ENCODE peak calls at places on chromosomes 16 and 17, in ten cellular contexts. One of them, this sample, is unnamed.

GRCh38 chr17:10649031-10649430 is 8.1 kb downstream of the MYH3 start:
- DNase-seq in body of pancreas: no peak
- DNase-seq in neural progenitor cell: no peak
- DNase-seq in AG04450: no peak
- DNase-seq in heart right ventricle: no peak
- DNase-seq in tibial nerve: no peak
- DNase-seq in brain microvascular endothelial cell: peak; percentile 18
- DNase-seq in uterus: no peak
- DNase-seq in upper lobe of right lung: no peak
- DNase-seq in WERI-Rb-1: no peak
- DNase-seq in this sample: peak; percentile 14

GRCh38 chr17:59466943-59467801 is 98.2 kb upstream of the DHX40 start:
- DNase-seq in body of pancreas: no peak
- DNase-seq in neural progenitor cell: peak; percentile 19
- DNase-seq in AG04450: no peak
- DNase-seq in heart right ventricle: no peak
- DNase-seq in tibial nerve: no peak
- DNase-seq in brain microvascular endothelial cell: no peak
- DNase-seq in uterus: no peak
- DNase-seq in upper lobe of right lung: no peak
- DNase-seq in WERI-Rb-1: no peak
- DNase-seq in this sample: no peak

GRCh38 chr17:65561394-65562205 is at the start of gene AXIN2:
- DNase-seq in body of pancreas: peak; percentile 93
- DNase-seq in neural progenitor cell: peak; percentile 98
- DNase-seq in AG04450: peak; percentile 53
- DNase-seq in heart right ventricle: peak; percentile 92
- DNase-seq in tibial nerve: peak; percentile 74
- DNase-seq in brain microvascular endothelial cell: peak; percentile 87
- DNase-seq in uterus: peak; percentile 92
- DNase-seq in upper lobe of right lung: peak; percentile 95
- DNase-seq in WERI-Rb-1: peak; percentile 95
- DNase-seq in this sample: peak; percentile 87

GRCh38 chr16:12289175-12290063 is 312.9 kb downstream of the SNX29 start:
- DNase-seq in body of pancreas: no peak
- DNase-seq in neural progenitor cell: peak; percentile 20
- DNase-seq in AG04450: no peak
- DNase-seq in heart right ventricle: no peak
- DNase-seq in tibial nerve: no peak
- DNase-seq in brain microvascular endothelial cell: no peak
- DNase-seq in uterus: no peak
- DNase-seq in upper lobe of right lung: no peak
- DNase-seq in WERI-Rb-1: no peak
- DNase-seq in this sample: no peak

GRCh38 chr16:50303605-50304466 is 37.5 kb downstream of the ADCY7 start:
- DNase-seq in body of pancreas: no peak
- DNase-seq in neural progenitor cell: no peak
- DNase-seq in AG04450: no peak
- DNase-seq in heart right ventricle: no peak
- DNase-seq in tibial nerve: no peak
- DNase-seq in brain microvascular endothelial cell: peak; percentile 36
- DNase-seq in uterus: peak; percentile 10
- DNase-seq in upper lobe of right lung: peak; percentile 81
- DNase-seq in WERI-Rb-1: no peak
- DNase-seq in this sample: no peak

GRCh38 chr17:77959926-77960521 is 1.5 kb downstream of the TNRC6C start:
- DNase-seq in body of pancreas: no peak
- DNase-seq in neural progenitor cell: peak; percentile 53
- DNase-seq in AG04450: no peak
- DNase-seq in heart right ventricle: peak; percentile 15
- DNase-seq in tibial nerve: no peak
- DNase-seq in brain microvascular endothelial cell: no peak
- DNase-seq in uterus: no peak
- DNase-seq in upper lobe of right lung: no peak
- DNase-seq in WERI-Rb-1: no peak
- DNase-seq in this sample: no peak

GRCh38 chr16:8655184-8655717 is 19.2 kb upstream of the ABAT start:
- DNase-seq in body of pancreas: peak; percentile 11
- DNase-seq in neural progenitor cell: peak; percentile 49
- DNase-seq in AG04450: no peak
- DNase-seq in heart right ventricle: no peak
- DNase-seq in tibial nerve: no peak
- DNase-seq in brain microvascular endothelial cell: peak; percentile 14
- DNase-seq in uterus: no peak
- DNase-seq in upper lobe of right lung: no peak
- DNase-seq in WERI-Rb-1: peak; percentile 61
- DNase-seq in this sample: peak; percentile 56

GRCh38 chr17:27244481-27245223 is 49.3 kb upstream of the WSB1 start:
- DNase-seq in body of pancreas: peak; percentile 79
- DNase-seq in neural progenitor cell: peak; percentile 33
- DNase-seq in AG04450: peak; percentile 87
- DNase-seq in heart right ventricle: peak; percentile 71
- DNase-seq in tibial nerve: peak; percentile 41
- DNase-seq in brain microvascular endothelial cell: peak; percentile 81
- DNase-seq in uterus: peak; percentile 88
- DNase-seq in upper lobe of right lung: peak; percentile 85
- DNase-seq in WERI-Rb-1: no peak
- DNase-seq in this sample: peak; percentile 96

GRCh38 chr17:65772989-65773388 is 211.5 kb upstream of the AXIN2 start:
- DNase-seq in body of pancreas: no peak
- DNase-seq in neural progenitor cell: no peak
- DNase-seq in AG04450: no peak
- DNase-seq in heart right ventricle: no peak
- DNase-seq in tibial nerve: no peak
- DNase-seq in brain microvascular endothelial cell: no peak
- DNase-seq in uterus: no peak
- DNase-seq in upper lobe of right lung: no peak
- DNase-seq in WERI-Rb-1: no peak
- DNase-seq in this sample: no peak

GRCh38 chr17:2157081-2157480 is 102.2 kb downstream of the HIC1 start:
- DNase-seq in body of pancreas: peak; percentile 52
- DNase-seq in neural progenitor cell: no peak
- DNase-seq in AG04450: no peak
- DNase-seq in heart right ventricle: no peak
- DNase-seq in tibial nerve: no peak
- DNase-seq in brain microvascular endothelial cell: peak; percentile 71
- DNase-seq in uterus: no peak
- DNase-seq in upper lobe of right lung: no peak
- DNase-seq in WERI-Rb-1: no peak
- DNase-seq in this sample: no peak

GRCh38 chr16:51524555-51525373 is 373.7 kb upstream of the SALL1 start:
- DNase-seq in body of pancreas: peak; percentile 32
- DNase-seq in neural progenitor cell: no peak
- DNase-seq in AG04450: no peak
- DNase-seq in heart right ventricle: no peak
- DNase-seq in tibial nerve: no peak
- DNase-seq in brain microvascular endothelial cell: peak; percentile 4
- DNase-seq in uterus: no peak
- DNase-seq in upper lobe of right lung: no peak
- DNase-seq in WERI-Rb-1: no peak
- DNase-seq in this sample: peak; percentile 51

GRCh38 chr17:49952209-49952911 is 16.6 kb upstream of the DLX4 start:
- DNase-seq in body of pancreas: peak; percentile 86
- DNase-seq in neural progenitor cell: peak; percentile 91
- DNase-seq in AG04450: peak; percentile 11
- DNase-seq in heart right ventricle: peak; percentile 67
- DNase-seq in tibial nerve: peak; percentile 45
- DNase-seq in brain microvascular endothelial cell: peak; percentile 58
- DNase-seq in uterus: peak; percentile 55
- DNase-seq in upper lobe of right lung: peak; percentile 93
- DNase-seq in WERI-Rb-1: peak; percentile 96
- DNase-seq in this sample: peak; percentile 88

GRCh38 chr17:79034931-79035485 is 11.0 kb downstream of the C1QTNF1 start:
- DNase-seq in body of pancreas: no peak
- DNase-seq in neural progenitor cell: no peak
- DNase-seq in AG04450: no peak
- DNase-seq in heart right ventricle: no peak
- DNase-seq in tibial nerve: no peak
- DNase-seq in brain microvascular endothelial cell: no peak
- DNase-seq in uterus: no peak
- DNase-seq in upper lobe of right lung: peak; percentile 25
- DNase-seq in WERI-Rb-1: no peak
- DNase-seq in this sample: no peak
- H3K4me3 ChIP-seq in body of pancreas: no peak overlapping the region
- H3K4me3 ChIP-seq in neural progenitor cell: no peak overlapping the region
- H3K4me3 ChIP-seq in AG04450: no peak overlapping the region
- H3K4me3 ChIP-seq in heart right ventricle: no peak overlapping the region
- H3K4me3 ChIP-seq in tibial nerve: no peak overlapping the region
- H3K4me3 ChIP-seq in brain microvascular endothelial cell: no peak overlapping the region
- H3K4me3 ChIP-seq in uterus: no peak overlapping the region
- H3K4me3 ChIP-seq in upper lobe of right lung: no peak overlapping the region
- H3K4me3 ChIP-seq in WERI-Rb-1: no peak overlapping the region
- H3K4me3 ChIP-seq in this sample: no peak overlapping the region

GRCh38 chr17:17590883-17591407 is 563 bp downstream of the PEMT start:
- DNase-seq in body of pancreas: no peak
- DNase-seq in neural progenitor cell: no peak
- DNase-seq in AG04450: no peak
- DNase-seq in heart right ventricle: no peak
- DNase-seq in tibial nerve: no peak
- DNase-seq in brain microvascular endothelial cell: no peak
- DNase-seq in uterus: no peak
- DNase-seq in upper lobe of right lung: no peak
- DNase-seq in WERI-Rb-1: no peak
- DNase-seq in this sample: no peak

GRCh38 chr17:17593222-17593620 is 1.7 kb upstream of the PEMT start:
- DNase-seq in body of pancreas: no peak
- DNase-seq in neural progenitor cell: no peak
- DNase-seq in AG04450: no peak
- DNase-seq in heart right ventricle: no peak
- DNase-seq in tibial nerve: no peak
- DNase-seq in brain microvascular endothelial cell: no peak
- DNase-seq in uterus: no peak
- DNase-seq in upper lobe of right lung: no peak
- DNase-seq in WERI-Rb-1: no peak
- DNase-seq in this sample: no peak

GRCh38 chr17:17587614-17588336 is 3.7 kb downstream of the PEMT start:
- DNase-seq in body of pancreas: no peak
- DNase-seq in neural progenitor cell: no peak
- DNase-seq in AG04450: no peak
- DNase-seq in heart right ventricle: no peak
- DNase-seq in tibial nerve: no peak
- DNase-seq in brain microvascular endothelial cell: no peak
- DNase-seq in uterus: no peak
- DNase-seq in upper lobe of right lung: no peak
- DNase-seq in WERI-Rb-1: no peak
- DNase-seq in this sample: no peak

GRCh38 chr17:17590141-17590735 is 1.3 kb downstream of the PEMT start:
- DNase-seq in body of pancreas: no peak
- DNase-seq in neural progenitor cell: no peak
- DNase-seq in AG04450: no peak
- DNase-seq in heart right ventricle: no peak
- DNase-seq in tibial nerve: no peak
- DNase-seq in brain microvascular endothelial cell: no peak
- DNase-seq in uterus: no peak
- DNase-seq in upper lobe of right lung: no peak
- DNase-seq in WERI-Rb-1: no peak
- DNase-seq in this sample: no peak

GRCh38 chr17:17591408-17592265 is at the start of gene PEMT:
- DNase-seq in body of pancreas: peak; percentile 99
- DNase-seq in neural progenitor cell: peak; percentile 99
- DNase-seq in AG04450: peak; percentile 98
- DNase-seq in heart right ventricle: peak; percentile 97
- DNase-seq in tibial nerve: peak; percentile 93
- DNase-seq in brain microvascular endothelial cell: peak; percentile 98
- DNase-seq in uterus: peak; percentile 98
- DNase-seq in upper lobe of right lung: peak; percentile 97
- DNase-seq in WERI-Rb-1: peak; percentile 97
- DNase-seq in this sample: peak; percentile 99
- TF ChIP-seq CTCF in body of pancreas: peak; percentile 16
- TF ChIP-seq CTCF in neural progenitor cell: peak; percentile 6
- TF ChIP-seq CTCF in AG04450: peak; percentile 14
- TF ChIP-seq CTCF in heart right ventricle: no peak
- TF ChIP-seq CTCF in tibial nerve: no peak
- TF ChIP-seq CTCF in brain microvascular endothelial cell: peak; percentile 13
- TF ChIP-seq CTCF in uterus: no peak
- TF ChIP-seq CTCF in upper lobe of right lung: no peak
- TF ChIP-seq CTCF in WERI-Rb-1: no peak
- TF ChIP-seq CTCF in this sample: no peak

DNA sequence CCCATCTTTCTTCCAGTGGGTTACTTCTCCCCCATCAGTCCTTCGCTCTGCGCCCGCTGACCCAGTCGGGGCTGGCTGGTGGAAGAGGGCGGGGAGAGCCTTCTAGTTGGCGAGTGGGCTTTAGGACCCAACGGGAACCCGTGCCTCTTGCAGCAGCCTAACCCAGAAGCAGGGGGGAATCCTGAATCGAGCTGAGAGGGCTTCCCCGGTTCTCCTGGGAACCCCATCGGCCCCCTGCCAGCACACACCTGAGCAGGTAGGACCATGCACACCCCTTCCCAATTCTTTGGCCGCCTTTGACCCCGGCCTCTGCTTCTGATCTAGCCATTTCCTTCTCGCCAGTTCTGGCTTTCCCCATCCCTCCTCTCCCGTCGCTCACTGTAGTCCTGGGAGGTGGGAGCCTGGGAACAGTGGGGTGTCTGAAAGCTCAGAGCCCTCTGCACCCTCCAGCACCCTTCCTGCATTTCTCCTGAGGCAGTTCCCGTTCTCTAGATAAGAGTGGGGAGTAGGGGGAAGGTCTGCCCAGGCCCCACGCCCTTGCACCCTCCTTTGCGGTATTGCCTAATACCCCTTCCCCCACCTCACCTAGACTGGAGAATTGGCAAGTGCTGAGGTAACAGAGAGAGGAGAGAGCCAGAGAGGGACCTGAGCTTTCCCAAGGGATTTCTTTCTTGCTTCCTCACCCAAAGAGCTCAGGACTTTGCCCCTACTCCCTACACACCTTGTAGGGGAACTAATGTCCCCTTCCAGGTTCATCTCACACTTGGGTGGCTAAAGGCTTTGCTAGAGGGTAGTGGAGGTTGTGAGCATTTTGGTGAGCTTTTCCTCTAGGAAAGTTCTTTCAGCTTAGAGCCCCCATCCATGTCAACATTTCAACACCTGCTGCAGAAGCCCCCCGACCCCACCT is at the start of gene RARA:
- DNase-seq in body of pancreas: peak; percentile 60
- DNase-seq in neural progenitor cell: peak; percentile 83
- DNase-seq in AG04450: no peak
- DNase-seq in heart right ventricle: no peak
- DNase-seq in tibial nerve: peak; percentile 10
- DNase-seq in brain microvascular endothelial cell: no peak
- DNase-seq in uterus: peak; percentile 57
- DNase-seq in upper lobe of right lung: peak; percentile 83
- DNase-seq in WERI-Rb-1: peak; percentile 90
- DNase-seq in this sample: peak; percentile 69
- H3K4me3 ChIP-seq in body of pancreas: peak within 1 kb of the TSS; percentile 39
- H3K4me3 ChIP-seq in neural progenitor cell: peak within 1 kb of the TSS; percentile 78
- H3K4me3 ChIP-seq in AG04450: peak within 1 kb of the TSS; percentile 57
- H3K4me3 ChIP-seq in heart right ventricle: peak within 1 kb of the TSS; percentile 56
- H3K4me3 ChIP-seq in tibial nerve: peak within 1 kb of the TSS; percentile 18
- H3K4me3 ChIP-seq in brain microvascular endothelial cell: peak within 1 kb of the TSS; percentile 61
- H3K4me3 ChIP-seq in uterus: peak within 1 kb of the TSS; percentile 37
- H3K4me3 ChIP-seq in upper lobe of right lung: peak within 1 kb of the TSS; percentile 52
- H3K4me3 ChIP-seq in WERI-Rb-1: peak within 1 kb of the TSS; percentile 66
- H3K4me3 ChIP-seq in this sample: peak within 1 kb of the TSS; percentile 77

DNA sequence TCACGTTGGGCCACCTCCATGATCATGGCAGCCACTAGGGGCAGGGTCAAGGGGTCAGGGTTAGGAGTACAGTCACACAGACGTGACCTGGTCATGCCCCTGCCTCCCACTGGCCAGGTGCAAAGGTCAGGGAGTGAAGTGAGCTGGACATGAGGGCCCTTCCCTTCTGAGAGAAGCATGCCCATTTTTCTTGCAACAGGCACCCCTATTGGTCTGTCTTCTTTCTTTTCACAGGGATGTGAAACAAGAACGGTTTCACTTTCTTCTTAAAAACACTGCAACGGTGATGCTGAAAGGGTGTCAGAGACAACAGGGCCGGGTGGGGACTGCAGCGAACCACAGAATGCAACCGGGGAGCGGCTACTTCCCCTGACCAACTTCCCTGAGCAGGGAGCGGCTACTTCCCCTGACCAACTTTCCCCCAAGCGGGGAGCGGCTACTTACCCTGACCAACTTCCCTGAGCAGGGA is 52.1 kb upstream of the DOC2B start:
- DNase-seq in body of pancreas: no peak
- DNase-seq in neural progenitor cell: no peak
- DNase-seq in AG04450: no peak
- DNase-seq in heart right ventricle: peak; percentile 8
- DNase-seq in tibial nerve: peak; percentile 9
- DNase-seq in brain microvascular endothelial cell: no peak
- DNase-seq in uterus: peak; percentile 16
- DNase-seq in upper lobe of right lung: peak; percentile 70
- DNase-seq in WERI-Rb-1: peak; percentile 0
- DNase-seq in this sample: no peak
- TF ChIP-seq CTCF in body of pancreas: no peak
- TF ChIP-seq CTCF in neural progenitor cell: no peak
- TF ChIP-seq CTCF in AG04450: no peak
- TF ChIP-seq CTCF in heart right ventricle: no peak
- TF ChIP-seq CTCF in tibial nerve: no peak
- TF ChIP-seq CTCF in brain microvascular endothelial cell: no peak
- TF ChIP-seq CTCF in uterus: no peak
- TF ChIP-seq CTCF in upper lobe of right lung: no peak
- TF ChIP-seq CTCF in WERI-Rb-1: no peak
- TF ChIP-seq CTCF in this sample: no peak